ENCODE peak calls at places on chromosomes 6 and 20, in nine cellular contexts. Z is astrocyte; W is Kasumi-1; F is hepatocyte; A is psoas muscle; J is activated CD4-positive, alpha-beta T cell treated with anti-CD3 and anti-CD28 coated beads for 48 hours; U is GM20000; O is Calu3; L is ELR. H is an unnamed sample.

GRCh38 chr6:165574220-165574619 is 88.8 kb downstream of the PDE10A start:
- DNase-seq in J (no peak), L (no peak), F (no peak), O (peak; percentile 16), A (no peak), U (no peak), Z (no peak), W (no peak), H (no peak)

GRCh38 chr6:142444800-142445405 is 143.1 kb downstream of the ADGRG6 start:
- DNase-seq in J (no peak), A (no peak), Z (no peak), O (no peak), L (peak; percentile 10), U (no peak), W (no peak), F (no peak), H (no peak)

GRCh38 chr6:113858067-113858604 is 991 bp downstream of the MARCKS start:
- DNase-seq in J (peak; percentile 9), A (peak; percentile 38), Z (peak; percentile 27), U (peak; percentile 50), L (peak; percentile 69), O (peak; percentile 46), W (no peak), F (peak; percentile 68), H (peak; percentile 48)

GRCh38 chr20:54416770-54417169 is 58.6 kb upstream of the DOK5 start:
- DNase-seq in Z (no peak), A (no peak), W (no peak), F (no peak), O (no peak), U (no peak), L (no peak), J (no peak), H (no peak)

GRCh38 chr6:44653091-44653490 is 265.6 kb downstream of the CDC5L start:
- DNase-seq in F (no peak), Z (no peak), W (no peak), A (no peak), L (no peak), O (no peak), U (no peak), J (no peak), H (no peak)

GRCh38 chr20:62776692-62777527 is 19.4 kb upstream of the MRGBP start:
- DNase-seq in J (peak; percentile 72), F (no peak), A (no peak), O (peak; percentile 49), Z (no peak), U (peak; percentile 86), W (no peak), L (peak; percentile 61), H (no peak)

GRCh38 chr20:63700199-63701050 is 4.0 kb downstream of the TNFRSF6B start:
- DNase-seq in O (no peak), L (no peak), J (peak; percentile 8), U (no peak), Z (no peak), F (no peak), W (no peak), A (peak; percentile 20), H (peak; percentile 21)

GRCh38 chr20:37528442-37529213 is 952 bp upstream of the BLCAP start:
- DNase-seq in O (no peak), L (peak; percentile 17), A (no peak), W (no peak), F (no peak), U (no peak), Z (no peak), J (peak; percentile 31), H (no peak)

GRCh38 chr6:131828946-131829345 is 21.1 kb downstream of the ENPP1 start:
- DNase-seq in U (no peak), A (no peak), Z (no peak), L (no peak), F (no peak), W (no peak), O (no peak), J (no peak), H (no peak)